ENCODE peak calls at places on chromosomes 1 and 21, in five cellular contexts. W is PC-3; A is AG08396; Z is PC-9; H is CD4-positive, alpha-beta T cell. S is an unnamed sample.

GRCh38 chr1:25773441-25774125 is 26.4 kb upstream of the SELENON start:
- DNase-seq in W (peak; percentile 72), A (no peak), Z (peak; percentile 61), H (no peak), S (no peak)

GRCh38 chr1:87588445-87588844 is 259.8 kb downstream of the LMO4 start:
- DNase-seq in W (no peak), A (no peak), Z (no peak), H (no peak), S (no peak)

GRCh38 chr1:49576327-49576901 is 447.3 kb downstream of the AGBL4 start:
- DNase-seq in W (peak; percentile 29), A (no peak), Z (no peak), H (no peak), S (no peak)

GRCh38 chr1:114319480-114319879 is 165.8 kb upstream of the SYT6 start:
- DNase-seq in W (peak; percentile 24), A (peak; percentile 35), Z (no peak), H (no peak), S (no peak)

GRCh38 chr1:167795810-167796740 is 74.3 kb downstream of the MPZL1 start:
- DNase-seq in W (peak; percentile 93), A (no peak), Z (peak; percentile 66), H (no peak), S (no peak)

GRCh38 chr1:61589382-61589765 is 135.6 kb downstream of the TM2D1 start:
- DNase-seq in W (no peak), A (no peak), Z (no peak), H (no peak), S (no peak)

GRCh38 chr1:22044690-22045420 is 7.7 kb upstream of the CDC42 start:
- DNase-seq in W (peak; percentile 88), A (peak; percentile 32), Z (no peak), H (no peak), S (no peak)

GRCh38 chr21:25563399-25564116 is 43.7 kb downstream of the MRPL39 start:
- DNase-seq in W (no peak), A (no peak), Z (no peak), H (no peak), S (no peak)

GRCh38 chr1:85259866-85260345 is 444 bp upstream of the C1orf52 start:
- DNase-seq in W (no peak), A (peak; percentile 23), Z (no peak), H (no peak), S (no peak)

GRCh38 chr1:97820470-97821188 is 100.2 kb downstream of the DPYD start:
- DNase-seq in W (peak; percentile 76), A (peak; percentile 12), Z (no peak), H (no peak), S (peak; percentile 29)

GRCh38 chr1:151839457-151840409 is at the start of gene C2CD4D:
- DNase-seq in W (peak; percentile 91), A (no peak), Z (peak; percentile 93), H (peak; percentile 51), S (peak; percentile 27)

GRCh38 chr1:87795615-87796337 is 467.1 kb downstream of the LMO4 start:
- DNase-seq in W (peak; percentile 12), A (no peak), Z (no peak), H (no peak), S (no peak)

GRCh38 chr21:35366348-35367085 is 317.4 kb upstream of the RUNX1 start:
- DNase-seq in W (no peak), A (no peak), Z (no peak), H (no peak), S (no peak)

GRCh38 chr1:111569913-111570312 is 49.7 kb upstream of the RAP1A start:
- DNase-seq in W (no peak), A (no peak), Z (no peak), H (no peak), S (no peak)

GRCh38 chr1:97073169-97073568 is 351.6 kb downstream of the PTBP2 start:
- DNase-seq in W (no peak), A (no peak), Z (no peak), H (no peak), S (no peak)

GRCh38 chr21:44700101-44701022 is 3.4 kb downstream of the KRTAP10-12 start:
- DNase-seq in W (no peak), A (no peak), Z (no peak), H (no peak), S (no peak)

GRCh38 chr1:174200746-174201145 is 41.4 kb downstream of the RABGAP1L start:
- DNase-seq in W (no peak), A (no peak), Z (no peak), H (no peak), S (no peak)

GRCh38 chr1:219296430-219296850 is 122.8 kb downstream of the LYPLAL1 start:
- DNase-seq in W (peak; percentile 55), A (no peak), Z (no peak), H (no peak), S (no peak)

GRCh38 chr1:156465747-156466365 is 34.7 kb downstream of the MEF2D start:
- DNase-seq in W (no peak), A (no peak), Z (no peak), H (no peak), S (no peak)

GRCh38 chr21:28229811-28230210 is 762.9 kb downstream of the LTN1 start:
- DNase-seq in W (peak; percentile 92), A (peak; percentile 12), Z (no peak), H (no peak), S (no peak)

GRCh38 chr1:40822890-40823289 is 39.3 kb downstream of the CITED4 start:
- DNase-seq in W (no peak), A (no peak), Z (no peak), H (no peak), S (no peak)

GRCh38 chr21:45220106-45220505 is 67.6 kb downstream of the POFUT2 start:
- DNase-seq in W (no peak), A (no peak), Z (no peak), H (no peak), S (no peak)

GRCh38 chr1:212401838-212402582 is 12.7 kb downstream of the PACC1 start:
- DNase-seq in W (peak; percentile 85), A (no peak), Z (peak; percentile 20), H (no peak), S (no peak)

GRCh38 chr1:107549152-107549810 is 408.4 kb downstream of the NTNG1 start:
- DNase-seq in W (peak; percentile 16), A (no peak), Z (no peak), H (no peak), S (no peak)

GRCh38 chr21:45972716-45973474 is 8.7 kb upstream of the COL6A1 start:
- DNase-seq in W (no peak), A (peak; percentile 76), Z (no peak), H (no peak), S (no peak)

GRCh38 chr1:77394166-77394565 is 112.3 kb downstream of the AK5 start:
- DNase-seq in W (peak; percentile 85), A (no peak), Z (no peak), H (no peak), S (no peak)

GRCh38 chr1:75394386-75395139 is 216.4 kb downstream of the SLC44A5 start:
- DNase-seq in W (no peak), A (no peak), Z (no peak), H (no peak), S (no peak)

GRCh38 chr1:236159704-236160539 is 17.6 kb downstream of the GPR137B start:
- DNase-seq in W (no peak), A (no peak), Z (no peak), H (no peak), S (no peak)

GRCh38 chr1:205970486-205970885 is 27.2 kb upstream of the SLC26A9 start:
- DNase-seq in W (peak; percentile 38), A (no peak), Z (no peak), H (no peak), S (no peak)

GRCh38 chr1:44511769-44512168 is 106.7 kb downstream of the RNF220 start:
- DNase-seq in W (no peak), A (no peak), Z (no peak), H (no peak), S (no peak)

GRCh38 chr1:41280189-41281032 is 38.3 kb upstream of the SCMH1 start:
- DNase-seq in W (no peak), A (no peak), Z (no peak), H (no peak), S (no peak)

GRCh38 chr1:184193451-184193850 is 141.9 kb downstream of the TSEN15 start:
- DNase-seq in W (no peak), A (no peak), Z (no peak), H (no peak), S (no peak)

GRCh38 chr1:99527078-99527477 is 118.8 kb upstream of the PALMD start:
- DNase-seq in W (peak; percentile 51), A (peak; percentile 24), Z (no peak), H (no peak), S (no peak)

GRCh38 chr1:181119076-181119989 is 30.8 kb downstream of the IER5 start:
- DNase-seq in W (peak; percentile 95), A (no peak), Z (peak; percentile 93), H (no peak), S (peak; percentile 57)

S was measured in HCT116.